ENCODE peak calls at places on chromosomes 6 and 20, in seven cellular contexts. One of them, this sample, is unnamed.

GRCh38 chr20:9348316-9348715 is 166.1 kb upstream of the LAMP5 start:
- DNase-seq in SK-N-SH: no peak
- DNase-seq in PC-9: no peak
- DNase-seq in hepatocyte: no peak
- DNase-seq in GM23248: no peak
- DNase-seq in HCT116: no peak
- DNase-seq in OCI-LY7: no peak
- DNase-seq in this sample: no peak

GRCh38 chr6:99790679-99791078 is 184.0 kb downstream of the PRDM13 start:
- DNase-seq in SK-N-SH: no peak
- DNase-seq in PC-9: no peak
- DNase-seq in hepatocyte: no peak
- DNase-seq in GM23248: peak; percentile 20
- DNase-seq in HCT116: no peak
- DNase-seq in OCI-LY7: peak; percentile 4
- DNase-seq in this sample: peak; percentile 45

GRCh38 chr6:33692078-33692759 is 19.3 kb downstream of the UQCC2 start:
- DNase-seq in SK-N-SH: no peak
- DNase-seq in PC-9: peak; percentile 34
- DNase-seq in hepatocyte: no peak
- DNase-seq in GM23248: no peak
- DNase-seq in HCT116: no peak
- DNase-seq in OCI-LY7: no peak
- DNase-seq in this sample: no peak

GRCh38 chr6:155041781-155042279 is 46.7 kb downstream of the TIAM2 start:
- DNase-seq in SK-N-SH: no peak
- DNase-seq in PC-9: no peak
- DNase-seq in hepatocyte: no peak
- DNase-seq in GM23248: no peak
- DNase-seq in HCT116: no peak
- DNase-seq in OCI-LY7: no peak
- DNase-seq in this sample: no peak

GRCh38 chr6:132333639-132334516 is 67.4 kb downstream of the MOXD1 start:
- DNase-seq in SK-N-SH: peak; percentile 8
- DNase-seq in PC-9: peak; percentile 64
- DNase-seq in hepatocyte: peak; percentile 72
- DNase-seq in GM23248: peak; percentile 88
- DNase-seq in HCT116: peak; percentile 68
- DNase-seq in OCI-LY7: no peak
- DNase-seq in this sample: no peak

GRCh38 chr6:22236626-22237414 is 60.0 kb downstream of the PRL start:
- DNase-seq in SK-N-SH: no peak
- DNase-seq in PC-9: peak; percentile 62
- DNase-seq in hepatocyte: peak; percentile 25
- DNase-seq in GM23248: peak; percentile 87
- DNase-seq in HCT116: no peak
- DNase-seq in OCI-LY7: no peak
- DNase-seq in this sample: no peak

GRCh38 chr6:167856999-167857660 is 30.4 kb downstream of the AFDN start:
- DNase-seq in SK-N-SH: no peak
- DNase-seq in PC-9: no peak
- DNase-seq in hepatocyte: peak; percentile 72
- DNase-seq in GM23248: peak; percentile 36
- DNase-seq in HCT116: no peak
- DNase-seq in OCI-LY7: no peak
- DNase-seq in this sample: no peak

GRCh38 chr6:46032112-46032998 is 16.7 kb upstream of the CLIC5 start:
- DNase-seq in SK-N-SH: no peak
- DNase-seq in PC-9: no peak
- DNase-seq in hepatocyte: no peak
- DNase-seq in GM23248: no peak
- DNase-seq in HCT116: no peak
- DNase-seq in OCI-LY7: no peak
- DNase-seq in this sample: no peak

GRCh38 chr20:63044204-63044600 is 37.4 kb upstream of the BHLHE23 start:
- DNase-seq in SK-N-SH: no peak
- DNase-seq in PC-9: no peak
- DNase-seq in hepatocyte: no peak
- DNase-seq in GM23248: no peak
- DNase-seq in HCT116: no peak
- DNase-seq in OCI-LY7: no peak
- DNase-seq in this sample: no peak

GRCh38 chr20:31979713-31980426 is 11.9 kb downstream of the XKR7 start:
- DNase-seq in SK-N-SH: no peak
- DNase-seq in PC-9: no peak
- DNase-seq in hepatocyte: no peak
- DNase-seq in GM23248: no peak
- DNase-seq in HCT116: no peak
- DNase-seq in OCI-LY7: no peak
- DNase-seq in this sample: no peak

GRCh38 chr6:148973809-148974208 is 227.0 kb downstream of the UST start:
- DNase-seq in SK-N-SH: peak; percentile 27
- DNase-seq in PC-9: no peak
- DNase-seq in hepatocyte: peak; percentile 52
- DNase-seq in GM23248: peak; percentile 72
- DNase-seq in HCT116: peak; percentile 21
- DNase-seq in OCI-LY7: peak; percentile 12
- DNase-seq in this sample: no peak

GRCh38 chr20:35447082-35447789 is 8.2 kb upstream of the CEP250 start:
- DNase-seq in SK-N-SH: peak; percentile 74
- DNase-seq in PC-9: peak; percentile 91
- DNase-seq in hepatocyte: peak; percentile 88
- DNase-seq in GM23248: peak; percentile 82
- DNase-seq in HCT116: peak; percentile 68
- DNase-seq in OCI-LY7: peak; percentile 80
- DNase-seq in this sample: peak; percentile 95

GRCh38 chr6:41894366-41895299 is 542 bp downstream of the USP49 start:
- DNase-seq in SK-N-SH: no peak
- DNase-seq in PC-9: peak; percentile 3
- DNase-seq in hepatocyte: peak; percentile 14
- DNase-seq in GM23248: peak; percentile 54
- DNase-seq in HCT116: no peak
- DNase-seq in OCI-LY7: no peak
- DNase-seq in this sample: peak; percentile 52

GRCh38 chr6:109345986-109346385 is 36.3 kb downstream of the CD164 start:
- DNase-seq in SK-N-SH: no peak
- DNase-seq in PC-9: no peak
- DNase-seq in hepatocyte: no peak
- DNase-seq in GM23248: no peak
- DNase-seq in HCT116: no peak
- DNase-seq in OCI-LY7: no peak
- DNase-seq in this sample: no peak

GRCh38 chr6:107106165-107106564 is 9.2 kb downstream of the BEND3 start:
- DNase-seq in SK-N-SH: no peak
- DNase-seq in PC-9: no peak
- DNase-seq in hepatocyte: no peak
- DNase-seq in GM23248: no peak
- DNase-seq in HCT116: no peak
- DNase-seq in OCI-LY7: peak; percentile 13
- DNase-seq in this sample: no peak

GRCh38 chr6:53492860-53493634 is 51.9 kb downstream of the GCLC start:
- DNase-seq in SK-N-SH: peak; percentile 30
- DNase-seq in PC-9: no peak
- DNase-seq in hepatocyte: peak; percentile 63
- DNase-seq in GM23248: peak; percentile 81
- DNase-seq in HCT116: peak; percentile 34
- DNase-seq in OCI-LY7: peak; percentile 61
- DNase-seq in this sample: peak; percentile 79

GRCh38 chr6:72784581-72784980 is 162.7 kb downstream of the KCNQ5 start:
- DNase-seq in SK-N-SH: no peak
- DNase-seq in PC-9: no peak
- DNase-seq in hepatocyte: no peak
- DNase-seq in GM23248: peak; percentile 80
- DNase-seq in HCT116: no peak
- DNase-seq in OCI-LY7: no peak
- DNase-seq in this sample: no peak

GRCh38 chr6:134984821-134985220 is 34.9 kb upstream of the ALDH8A1 start:
- DNase-seq in SK-N-SH: no peak
- DNase-seq in PC-9: no peak
- DNase-seq in hepatocyte: no peak
- DNase-seq in GM23248: peak; percentile 4
- DNase-seq in HCT116: no peak
- DNase-seq in OCI-LY7: no peak
- DNase-seq in this sample: no peak

GRCh38 chr6:14841901-14842421 is 403.9 kb upstream of the JARID2 start:
- DNase-seq in SK-N-SH: no peak
- DNase-seq in PC-9: no peak
- DNase-seq in hepatocyte: peak; percentile 16
- DNase-seq in GM23248: peak; percentile 96
- DNase-seq in HCT116: no peak
- DNase-seq in OCI-LY7: no peak
- DNase-seq in this sample: no peak

GRCh38 chr6:34338811-34339210 is 53.7 kb downstream of the NUDT3 start:
- DNase-seq in SK-N-SH: no peak
- DNase-seq in PC-9: no peak
- DNase-seq in hepatocyte: no peak
- DNase-seq in GM23248: no peak
- DNase-seq in HCT116: no peak
- DNase-seq in OCI-LY7: no peak
- DNase-seq in this sample: no peak

GRCh38 chr6:14066782-14067406 is 50.7 kb upstream of the CD83 start:
- DNase-seq in SK-N-SH: peak; percentile 67
- DNase-seq in PC-9: no peak
- DNase-seq in hepatocyte: peak; percentile 82
- DNase-seq in GM23248: peak; percentile 86
- DNase-seq in HCT116: peak; percentile 68
- DNase-seq in OCI-LY7: peak; percentile 75
- DNase-seq in this sample: peak; percentile 80

GRCh38 chr20:50561379-50562078 is 51.3 kb downstream of the PTPN1 start:
- DNase-seq in SK-N-SH: no peak
- DNase-seq in PC-9: peak; percentile 57
- DNase-seq in hepatocyte: peak; percentile 85
- DNase-seq in GM23248: peak; percentile 96
- DNase-seq in HCT116: peak; percentile 95
- DNase-seq in OCI-LY7: no peak
- DNase-seq in this sample: no peak

GRCh38 chr20:7540923-7541322 is 399.3 kb downstream of the HAO1 start:
- DNase-seq in SK-N-SH: no peak
- DNase-seq in PC-9: no peak
- DNase-seq in hepatocyte: no peak
- DNase-seq in GM23248: peak; percentile 0
- DNase-seq in HCT116: no peak
- DNase-seq in OCI-LY7: no peak
- DNase-seq in this sample: no peak

DNA sequence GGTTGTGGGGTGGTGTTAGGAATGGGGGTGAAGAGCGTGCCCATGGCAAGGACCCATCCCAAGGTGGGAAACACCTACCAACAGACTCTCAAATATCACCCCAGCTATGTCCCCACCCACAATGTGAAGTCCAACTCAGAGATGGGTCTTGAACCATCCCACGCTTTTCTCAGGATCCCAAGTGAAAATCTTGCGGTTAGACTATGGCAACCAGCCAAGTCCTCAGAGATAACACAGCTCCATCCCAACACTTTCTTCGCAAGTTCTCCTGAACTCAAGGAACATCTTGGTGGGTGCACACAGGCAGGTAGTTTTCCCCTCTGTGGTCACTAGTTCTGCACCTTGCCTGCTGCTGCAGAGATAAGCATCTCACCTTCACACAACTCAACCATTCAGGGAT is 116.0 kb downstream of the CDC5L start:
- DNase-seq in SK-N-SH: no peak
- DNase-seq in PC-9: no peak
- DNase-seq in hepatocyte: no peak
- DNase-seq in GM23248: no peak
- DNase-seq in HCT116: no peak
- DNase-seq in OCI-LY7: no peak
- DNase-seq in this sample: no peak
- H3K9me2 ChIP-seq in SK-N-SH: no peaks in the 10 kb centered on the region
- H3K9me2 ChIP-seq in PC-9: no peaks in the 10 kb centered on the region
- H3K9me2 ChIP-seq in hepatocyte: no peaks in the 10 kb centered on the region
- H3K9me2 ChIP-seq in GM23248: no peaks in the 10 kb centered on the region
- H3K9me2 ChIP-seq in HCT116: no peaks in the 10 kb centered on the region
- H3K9me2 ChIP-seq in OCI-LY7: no peaks in the 10 kb centered on the region
- H3K9me2 ChIP-seq in this sample: no peaks in the 10 kb centered on the region

GRCh38 chr6:163036251-163036650 is 308.5 kb downstream of the PACRG start:
- DNase-seq in SK-N-SH: no peak
- DNase-seq in PC-9: no peak
- DNase-seq in hepatocyte: no peak
- DNase-seq in GM23248: peak; percentile 4
- DNase-seq in HCT116: no peak
- DNase-seq in OCI-LY7: no peak
- DNase-seq in this sample: no peak
- H3K9me3 ChIP-seq in SK-N-SH: no peaks in the 10 kb centered on the region
- H3K9me3 ChIP-seq in PC-9: no peaks in the 10 kb centered on the region
- H3K9me3 ChIP-seq in hepatocyte: no peaks in the 10 kb centered on the region
- H3K9me3 ChIP-seq in GM23248: no peaks in the 10 kb centered on the region
- H3K9me3 ChIP-seq in HCT116: no peaks in the 10 kb centered on the region
- H3K9me3 ChIP-seq in OCI-LY7: no peaks in the 10 kb centered on the region
- H3K9me3 ChIP-seq in this sample: peaks cover 10% of the 10 kb centered on the region

DNA sequence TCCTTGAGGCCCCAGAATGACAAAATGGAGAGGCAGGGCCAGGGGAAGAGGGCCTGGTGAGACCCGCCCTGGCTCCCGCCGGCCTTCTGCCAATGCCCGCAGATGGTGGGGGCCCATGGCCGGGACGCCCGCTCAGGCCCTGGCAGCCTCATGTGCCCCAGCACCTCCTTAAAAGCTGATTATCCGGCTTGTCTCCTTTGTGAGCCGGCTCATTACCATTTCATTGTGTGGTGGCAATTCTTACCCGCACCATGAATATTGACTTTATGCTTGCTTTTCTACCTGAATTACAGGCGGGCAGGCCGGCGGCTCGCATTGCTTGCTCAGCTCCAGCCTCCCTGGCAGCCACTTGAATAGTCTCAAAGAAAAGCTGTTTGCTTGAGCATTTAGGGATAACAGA is 119.9 kb upstream of the JAG1 start:
- DNase-seq in SK-N-SH: no peak
- DNase-seq in PC-9: no peak
- DNase-seq in hepatocyte: no peak
- DNase-seq in GM23248: no peak
- DNase-seq in HCT116: no peak
- DNase-seq in OCI-LY7: no peak
- DNase-seq in this sample: no peak
- H3K4me2 ChIP-seq in SK-N-SH: no peak overlapping the region
- H3K4me2 ChIP-seq in PC-9: no peak overlapping the region
- H3K4me2 ChIP-seq in hepatocyte: no peak overlapping the region
- H3K4me2 ChIP-seq in GM23248: no peak overlapping the region
- H3K4me2 ChIP-seq in HCT116: no peak overlapping the region
- H3K4me2 ChIP-seq in OCI-LY7: no peak overlapping the region
- H3K4me2 ChIP-seq in this sample: no peak overlapping the region

GRCh38 chr6:136672144-136672543 is 120.1 kb downstream of the MAP3K5 start:
- DNase-seq in SK-N-SH: no peak
- DNase-seq in PC-9: no peak
- DNase-seq in hepatocyte: no peak
- DNase-seq in GM23248: no peak
- DNase-seq in HCT116: no peak
- DNase-seq in OCI-LY7: no peak
- DNase-seq in this sample: no peak

GRCh38 chr6:136666041-136666440 is 115.8 kb upstream of the MAP7 start:
- DNase-seq in SK-N-SH: no peak
- DNase-seq in PC-9: no peak
- DNase-seq in hepatocyte: no peak
- DNase-seq in GM23248: no peak
- DNase-seq in HCT116: no peak
- DNase-seq in OCI-LY7: no peak
- DNase-seq in this sample: no peak

GRCh38 chr6:136673571-136673970 is 118.7 kb downstream of the MAP3K5 start:
- DNase-seq in SK-N-SH: no peak
- DNase-seq in PC-9: no peak
- DNase-seq in hepatocyte: no peak
- DNase-seq in GM23248: no peak
- DNase-seq in HCT116: no peak
- DNase-seq in OCI-LY7: no peak
- DNase-seq in this sample: no peak

GRCh38 chr6:136669299-136669699 is 119.1 kb upstream of the MAP7 start:
- DNase-seq in SK-N-SH: no peak
- DNase-seq in PC-9: no peak
- DNase-seq in hepatocyte: peak; percentile 6
- DNase-seq in GM23248: peak; percentile 83
- DNase-seq in HCT116: no peak
- DNase-seq in OCI-LY7: no peak
- DNase-seq in this sample: no peak

GRCh38 chr6:136668571-136668970 is 118.3 kb upstream of the MAP7 start:
- DNase-seq in SK-N-SH: no peak
- DNase-seq in PC-9: no peak
- DNase-seq in hepatocyte: no peak
- DNase-seq in GM23248: no peak
- DNase-seq in HCT116: no peak
- DNase-seq in OCI-LY7: no peak
- DNase-seq in this sample: no peak
- H3K9me2 ChIP-seq in SK-N-SH: no peaks in the 10 kb centered on the region
- H3K9me2 ChIP-seq in PC-9: no peaks in the 10 kb centered on the region
- H3K9me2 ChIP-seq in hepatocyte: no peaks in the 10 kb centered on the region
- H3K9me2 ChIP-seq in GM23248: no peaks in the 10 kb centered on the region
- H3K9me2 ChIP-seq in HCT116: no peaks in the 10 kb centered on the region
- H3K9me2 ChIP-seq in OCI-LY7: no peaks in the 10 kb centered on the region
- H3K9me2 ChIP-seq in this sample: no peaks in the 10 kb centered on the region